ENCODE peak calls at places on chromosome 19, in six cellular contexts. G is C1 segment of cervical spinal cord; Y is activated CD8-positive, alpha-beta memory T cell treated with anti-CD3 and anti-CD28 coated beads for 48 hours; A is T-helper 2 cell; P is PC-9; H is neural crest cell. Z is an unnamed sample.

GRCh38 chr19:6086081-6086858 is 24.0 kb downstream of the RFX2 start:
- DNase-seq in G (no peak), Y (no peak), A (no peak), P (no peak), H (no peak), Z (no peak)

GRCh38 chr19:16118489-16119033 is 6.9 kb downstream of the RAB8A start:
- DNase-seq in G (peak; percentile 29), Y (peak; percentile 27), A (peak; percentile 14), P (no peak), H (no peak), Z (peak; percentile 92)

GRCh38 chr19:18364826-18365528 is 21.0 kb upstream of the GDF15 start:
- DNase-seq in G (peak; percentile 19), Y (no peak), A (no peak), P (peak; percentile 79), H (no peak), Z (no peak)

GRCh38 chr19:42301646-42302204 is at the start of gene PRR19:
- DNase-seq in G (no peak), Y (no peak), A (no peak), P (no peak), H (no peak), Z (no peak)

GRCh38 chr19:56543776-56544175 is 5.0 kb downstream of the ZFP28 start:
- DNase-seq in G (no peak), Y (no peak), A (no peak), P (no peak), H (no peak), Z (no peak)

GRCh38 chr19:14091885-14092462 is 1.4 kb upstream of the SAMD1 start:
- DNase-seq in G (no peak), Y (no peak), A (no peak), P (no peak), H (no peak), Z (no peak)

GRCh38 chr19:29266001-29266400 is 53.0 kb upstream of the UQCRFS1 start:
- DNase-seq in G (no peak), Y (no peak), A (no peak), P (no peak), H (no peak), Z (no peak)

GRCh38 chr19:38686530-38686888 is 39.1 kb downstream of the ACTN4 start:
- DNase-seq in G (no peak), Y (no peak), A (no peak), P (no peak), H (no peak), Z (no peak)

GRCh38 chr19:56350416-56351045 is 35.9 kb upstream of the ZSCAN5A start:
- DNase-seq in G (no peak), Y (no peak), A (peak; percentile 8), P (peak; percentile 28), H (peak; percentile 31), Z (peak; percentile 63)

GRCh38 chr19:5695649-5696195 is 5.6 kb downstream of the RPL36 start:
- DNase-seq in G (no peak), Y (no peak), A (no peak), P (no peak), H (no peak), Z (peak; percentile 4)

GRCh38 chr19:4647676-4648644 is 8.6 kb downstream of the TNFAIP8L1 start:
- DNase-seq in G (no peak), Y (no peak), A (no peak), P (no peak), H (no peak), Z (no peak)

Z was measured in MM.1S.